ENCODE peak calls at places on chromosomes 12 and 14, in four cellular contexts. X is dorsolateral prefrontal cortex, E is A549, A is colonic mucosa. B is an unnamed sample.

GRCh38 chr12:3303410-3304136 is 187.4 kb upstream of the PRMT8 start:
- DNase-seq in X (no peak), E (no peak), A (no peak), B (no peak)

GRCh38 chr12:41336041-41336552 is 148.0 kb downstream of the PDZRN4 start:
- DNase-seq in X (no peak), E (no peak), A (no peak), B (no peak)

GRCh38 chr12:1857821-1858220 is 37.5 kb downstream of the LRTM2 start:
- DNase-seq in X (no peak), E (no peak), A (no peak), B (no peak)

GRCh38 chr14:75542585-75543091 is 20.4 kb downstream of the BATF start:
- DNase-seq in X (no peak), E (no peak), A (peak), B (no peak)

GRCh38 chr12:117045998-117046374 is 53.2 kb downstream of the TESC start:
- DNase-seq in X (no peak), E (no peak), A (no peak), B (no peak)

GRCh38 chr12:94041833-94042232 is 106.5 kb upstream of the PLXNC1 start:
- DNase-seq in X (no peak), E (no peak), A (no peak), B (no peak)

GRCh38 chr12:117188961-117189724 is 1.1 kb downstream of the FBXO21 start:
- DNase-seq in X (no peak), E (no peak), A (no peak), B (no peak)

GRCh38 chr12:131042848-131043245 is 89.1 kb downstream of the ADGRD1 start:
- DNase-seq in X (no peak), E (no peak), A (no peak), B (no peak)

GRCh38 chr12:98653866-98654493 is 8.9 kb downstream of the APAF1 start:
- DNase-seq in X (no peak), E (peak), A (no peak), B (no peak)

GRCh38 chr12:59023861-59024424 is 103.6 kb upstream of the LRIG3 start:
- DNase-seq in X (no peak), E (no peak), A (no peak), B (no peak)

GRCh38 chr14:101320386-101320785 is 240.9 kb upstream of the DIO3 start:
- DNase-seq in X (no peak), E (no peak), A (peak), B (no peak)

GRCh38 chr12:112557954-112558630 is 139.3 kb downstream of the PTPN11 start:
- DNase-seq in X (peak), E (no peak), A (no peak), B (no peak)

GRCh38 chr12:84166812-84167211 is 745.8 kb downstream of the SLC6A15 start:
- DNase-seq in X (no peak), E (no peak), A (no peak), B (no peak)

GRCh38 chr14:55582741-55583140 is 2.7 kb downstream of the KTN1 start:
- DNase-seq in X (no peak), E (no peak), A (no peak), B (no peak)

GRCh38 chr14:103296987-103297386 is 37.0 kb upstream of the EIF5 start:
- DNase-seq in X (no peak), E (no peak), A (no peak), B (no peak)

GRCh38 chr12:103771466-103771865 is 69.6 kb downstream of the NT5DC3 start:
- DNase-seq in X (peak), E (peak), A (peak), B (no peak)

GRCh38 chr12:79547044-79547734 is 143.6 kb downstream of the PAWR start:
- DNase-seq in X (no peak), E (peak), A (peak), B (no peak)

GRCh38 chr12:101485015-101485414 is 9.9 kb downstream of the SPIC start:
- DNase-seq in X (no peak), E (no peak), A (no peak), B (no peak)

GRCh38 chr12:103841690-103842584 is 903 bp upstream of the NT5DC3 start:
- DNase-seq in X (no peak), E (peak), A (peak), B (peak)

GRCh38 chr12:132173135-132174014 is 29.1 kb downstream of the NOC4L start:
- DNase-seq in X (no peak), E (no peak), A (no peak), B (no peak)

GRCh38 chr14:100082723-100083122 is 17.5 kb downstream of the EVL start:
- DNase-seq in X (no peak), E (no peak), A (no peak), B (peak)

GRCh38 chr12:43891856-43892574 is 56.1 kb downstream of the TMEM117 start:
- DNase-seq in X (no peak), E (no peak), A (no peak), B (no peak)

GRCh38 chr14:39419272-39419671 is 13.0 kb downstream of the FBXO33 start:
- DNase-seq in X (no peak), E (no peak), A (no peak), B (no peak)

GRCh38 chr12:113860950-113861349 is 105.2 kb downstream of the RBM19 start:
- DNase-seq in X (no peak), E (peak), A (no peak), B (no peak)

GRCh38 chr14:99875421-99875820 is 82.2 kb downstream of the EML1 start:
- DNase-seq in X (no peak), E (no peak), A (no peak), B (no peak)

GRCh38 chr14:104100171-104101085 is 14.9 kb downstream of the ASPG start:
- DNase-seq in X (no peak), E (no peak), A (no peak), B (no peak)

GRCh38 chr12:13258212-13258611 is 61.7 kb downstream of the EMP1 start:
- DNase-seq in X (no peak), E (no peak), A (no peak), B (no peak)

GRCh38 chr12:47534695-47535094 is 171.1 kb downstream of the RPAP3 start:
- DNase-seq in X (no peak), E (no peak), A (no peak), B (no peak)

GRCh38 chr14:89249296-89249565 is 167.8 kb downstream of the FOXN3 start:
- DNase-seq in X (no peak), E (no peak), A (no peak), B (no peak)

GRCh38 chr12:110338754-110339153 is 57.7 kb downstream of the ATP2A2 start:
- DNase-seq in X (no peak), E (peak), A (no peak), B (no peak)

GRCh38 chr12:113400362-113400761 is 3.3 kb downstream of the SDS start:
- DNase-seq in X (no peak), E (no peak), A (no peak), B (no peak)

GRCh38 chr14:104317975-104318557 is 179.7 kb downstream of the KIF26A start:
- DNase-seq in X (no peak), E (no peak), A (peak), B (peak)

GRCh38 chr12:90078344-90078743 is 369.7 kb upstream of the ATP2B1 start:
- DNase-seq in X (no peak), E (no peak), A (no peak), B (no peak)

GRCh38 chr14:77026930-77027537 is 1.5 kb downstream of the IRF2BPL start:
- DNase-seq in X (no peak), E (no peak), A (no peak), B (no peak)
- TF ChIP-seq CTCF in X (no peak), E (no peak), A (no peak), B (peak)

GRCh38 chr12:20309504-20310148 is 58.7 kb upstream of the PDE3A start:
- DNase-seq in X (no peak), E (no peak), A (no peak), B (no peak)
- TF ChIP-seq CTCF in X (no peak), E (no peak), A (no peak), B (no peak)

DNA sequence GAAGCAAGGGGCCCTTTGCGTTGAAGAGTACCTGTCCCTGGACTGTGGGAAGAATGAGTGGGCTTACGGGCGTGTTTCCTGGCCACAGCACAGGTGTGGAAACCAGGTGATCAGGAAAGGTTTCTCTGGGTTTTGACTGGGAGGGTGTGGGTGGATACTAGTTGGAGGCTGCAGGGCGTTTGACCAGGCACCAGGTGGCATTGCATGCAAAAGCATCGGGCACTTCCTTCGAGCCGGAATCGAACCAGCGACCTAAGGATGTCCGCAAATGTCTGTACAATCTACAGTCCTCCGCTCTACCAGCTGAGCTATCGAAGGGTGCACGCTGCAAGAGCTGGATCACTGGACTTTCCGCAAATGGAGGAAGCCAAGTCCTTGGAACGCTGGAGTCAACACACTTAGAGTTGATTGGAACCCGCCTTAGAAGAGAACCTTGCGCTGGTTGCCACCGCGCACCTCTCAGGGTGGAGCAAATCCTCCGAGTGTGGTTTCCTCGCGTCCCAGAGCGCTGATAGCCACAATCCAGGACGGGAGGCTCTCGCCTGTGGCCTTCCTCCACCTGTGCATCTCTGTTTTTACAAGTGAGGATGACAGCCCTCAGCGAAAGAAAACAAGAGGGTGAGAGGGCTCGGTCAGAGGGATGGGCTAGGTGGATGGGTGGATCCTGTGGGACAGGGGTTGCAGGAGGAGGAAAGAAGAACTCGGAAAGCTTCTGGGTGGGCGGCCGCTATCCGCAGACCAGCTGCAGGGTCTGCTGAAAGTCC is 21.2 kb upstream of the RNASE4 start:
- DNase-seq in X (peak), E (peak), A (peak), B (no peak)
- TF ChIP-seq CTCF in X (peak), E (peak), A (peak), B (peak)

GRCh38 chr12:67268896-67269631 is at the start of gene CAND1:
- DNase-seq in X (peak), E (peak), A (peak), B (peak)
- TF ChIP-seq CTCF in X (peak), E (peak), A (no peak), B (no peak)

B was measured in type B pancreatic cell.